ENCODE peak calls at places on chromosomes 3 and 15, in five cellular contexts. B, L, C, I and T are unnamed samples. For H3K27me3, the result is how much of the 10 kb centered on the place peaks cover.

GRCh38 chr3:40313975-40314860 is 4.7 kb downstream of the EIF1B start:
- DNase-seq in B (no peak), L (no peak), C (peak), I (peak), T (no peak)

GRCh38 chr15:81296673-81297072 is 27.3 kb downstream of the STARD5 start:
- DNase-seq in B (peak), L (no peak), C (no peak), I (no peak), T (no peak)

GRCh38 chr3:149288655-149289054 is 44.8 kb downstream of the TM4SF18 start:
- DNase-seq in B (no peak), L (no peak), C (no peak), I (no peak), T (no peak)

GRCh38 chr3:113136071-113136470 is 75.3 kb upstream of the BOC start:
- DNase-seq in B (peak), L (no peak), C (no peak), I (no peak), T (no peak)

GRCh38 chr3:128489860-128490649 is 2.9 kb downstream of the GATA2 start:
- DNase-seq in B (peak), L (no peak), C (peak), I (peak), T (peak)

GRCh38 chr3:160400048-160400630 is 689 bp downstream of the SMC4 start:
- DNase-seq in B (no peak), L (peak), C (peak), I (peak), T (peak)

GRCh38 chr3:6733699-6734394 is 127.1 kb upstream of the GRM7 start:
- DNase-seq in B (no peak), L (no peak), C (no peak), I (no peak), T (no peak)

GRCh38 chr3:46006646-46007045 is 11.0 kb upstream of the FYCO1 start:
- DNase-seq in B (peak), L (no peak), C (no peak), I (no peak), T (no peak)

GRCh38 chr15:63833246-63833696 is 477 bp downstream of the HERC1 start:
- DNase-seq in B (peak), L (no peak), C (peak), I (peak), T (peak)

GRCh38 chr3:38643592-38643991 is 5.9 kb downstream of the SCN5A start:
- DNase-seq in B (no peak), L (no peak), C (no peak), I (no peak), T (no peak)

GRCh38 chr3:50674349-50675178 is at the start of gene DOCK3:
- DNase-seq in B (peak), L (no peak), C (peak), I (peak), T (peak)

GRCh38 chr15:25188551-25189101 is 233.8 kb downstream of the SNRPN start:
- DNase-seq in B (no peak), L (no peak), C (no peak), I (no peak), T (no peak)

GRCh38 chr15:45112143-45112591 is 1.8 kb downstream of the DUOX2 start:
- DNase-seq in B (no peak), L (no peak), C (no peak), I (no peak), T (no peak)
- H3K27me3 ChIP-seq in B (half or more), L (half or more), C (under half), I (under half), T (under half)

GRCh38 chr3:152638217-152638616 is 196.7 kb upstream of the P2RY1 start:
- DNase-seq in B (no peak), L (no peak), C (no peak), I (no peak), T (no peak)
- H3K27me3 ChIP-seq in B (under half), L (under half), C (under half), I (under half), T (under half)

DNA sequence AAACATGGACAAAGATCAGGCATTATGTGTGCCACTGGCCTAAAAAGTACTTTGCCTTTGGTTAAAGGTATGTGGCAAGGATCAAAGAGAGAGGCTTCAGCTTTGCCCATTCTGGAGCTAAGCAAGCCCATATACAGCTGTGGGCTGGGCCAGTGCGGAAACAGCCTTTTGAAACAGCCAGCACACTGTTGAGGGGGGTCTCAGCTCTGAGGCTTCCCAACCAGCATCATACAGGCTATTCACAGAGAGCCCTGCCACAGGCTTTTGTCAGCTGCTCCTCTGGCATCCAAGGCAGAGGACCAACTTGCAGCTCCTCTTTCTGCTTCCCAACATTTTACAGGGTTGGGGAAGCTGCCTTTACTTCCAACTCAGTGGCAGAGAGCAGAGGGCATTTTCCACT is 63.2 kb upstream of the FOXB1 start:
- DNase-seq in B (no peak), L (no peak), C (no peak), I (no peak), T (no peak)
- H3K27me3 ChIP-seq in B (under half), L (under half), C (under half), I (under half), T (half or more)

GRCh38 chr3:12040902-12041301 is 36.7 kb downstream of the SYN2 start:
- DNase-seq in B (no peak), L (no peak), C (no peak), I (no peak), T (no peak)
- H3K27me3 ChIP-seq in B (under half), L (under half), C (under half), I (under half), T (under half)

GRCh38 chr15:75760689-75761435 is 48.2 kb upstream of the CSPG4 start:
- DNase-seq in B (no peak), L (no peak), C (no peak), I (no peak), T (no peak)
- H3K27me3 ChIP-seq in B (under half), L (under half), C (under half), I (under half), T (under half)

GRCh38 chr15:77689821-77690220 is 57.1 kb upstream of the LINGO1 start:
- DNase-seq in B (no peak), L (no peak), C (no peak), I (no peak), T (no peak)
- H3K27me3 ChIP-seq in B (under half), L (under half), C (under half), I (under half), T (under half)

DNA sequence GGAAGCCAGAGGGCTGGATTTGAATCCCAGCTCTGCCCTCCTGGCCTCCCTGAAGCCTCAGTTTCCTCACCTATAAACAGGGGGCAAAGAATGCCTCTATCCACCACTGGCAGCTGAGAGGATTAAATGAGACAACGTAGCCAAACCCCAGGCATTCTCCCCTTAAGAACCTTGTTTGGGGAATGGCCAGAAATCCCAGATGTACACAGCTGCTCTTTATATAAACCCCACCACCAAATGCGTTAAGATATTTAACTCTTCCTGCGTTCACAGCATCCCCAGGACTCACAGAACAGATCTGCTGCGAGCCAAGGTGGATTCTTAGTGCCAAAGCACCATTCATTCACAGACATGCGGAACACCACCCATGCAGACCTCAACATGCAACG is 5.3 kb downstream of the TLE3 start:
- DNase-seq in B (no peak), L (no peak), C (no peak), I (no peak), T (peak)
- H3K27me3 ChIP-seq in B (under half), L (under half), C (under half), I (under half), T (under half)

DNA sequence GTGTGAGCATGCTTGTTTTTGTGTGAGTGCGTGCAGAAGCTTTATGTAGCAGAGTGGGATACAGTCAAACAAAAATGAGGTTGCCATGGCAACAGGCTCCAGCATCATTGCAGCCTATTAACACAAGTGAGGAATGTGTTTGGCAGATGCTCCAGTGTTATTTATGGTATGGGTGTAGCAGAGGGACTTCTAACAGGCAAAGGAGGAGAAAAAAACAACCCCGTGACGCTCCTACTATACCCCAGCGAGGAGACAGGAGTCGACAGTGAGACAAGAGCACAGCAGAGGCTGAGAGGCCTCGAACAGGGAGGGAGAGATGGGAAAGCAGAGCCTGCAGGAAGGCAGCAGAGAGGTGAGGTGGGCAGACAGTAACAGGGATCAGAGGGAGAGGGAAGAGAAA is 4.9 kb downstream of the ADCY5 start:
- DNase-seq in B (peak), L (no peak), C (peak), I (no peak), T (no peak)
- H3K27me3 ChIP-seq in B (under half), L (half or more), C (under half), I (under half), T (half or more)

DNA sequence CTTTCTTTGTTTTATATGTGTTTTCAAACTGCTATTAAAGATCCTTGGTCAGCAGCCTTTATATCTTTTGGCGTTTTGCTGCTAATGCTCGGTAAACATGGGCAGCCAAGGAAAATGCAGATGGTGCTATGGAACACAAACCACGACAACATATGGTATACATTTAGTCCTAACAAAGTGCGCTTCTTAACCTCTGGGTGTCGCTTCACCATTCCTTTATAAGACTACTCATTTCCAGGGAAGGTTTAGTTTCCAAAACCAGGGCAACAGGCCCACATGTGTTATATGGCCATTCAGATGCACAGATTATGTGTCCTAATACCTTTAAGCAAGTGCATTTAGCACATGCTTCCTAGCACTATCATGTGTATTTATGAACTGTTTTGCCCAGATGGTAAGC is 14.7 kb downstream of the SHOX2 start:
- DNase-seq in B (peak), L (no peak), C (no peak), I (no peak), T (no peak)
- H3K27me3 ChIP-seq in B (under half), L (under half), C (under half), I (under half), T (under half)